ENCODE peak calls at places on chromosomes 5 and 9, in seven cellular contexts. One of them, this sample, is unnamed.

GRCh38 chr5:141816598-141817399 is 61.4 kb downstream of the PCDH1 start:
- DNase-seq in stimulated activated CD4-positive, alpha-beta T cell treated with anti-CD3 and anti-CD28 coated beads, Interleukin-15, amount 100 ng/mL, for 24 hours: no peak
- DNase-seq in bronchial epithelial cell: no peak
- DNase-seq in ecto neural progenitor cell: peak; percentile 61
- DNase-seq in GM10248: no peak
- DNase-seq in omental fat pad: no peak
- DNase-seq in B cell: no peak
- DNase-seq in this sample: no peak

GRCh38 chr5:54820346-54820745 is 165.0 kb downstream of the ESM1 start:
- DNase-seq in stimulated activated CD4-positive, alpha-beta T cell treated with anti-CD3 and anti-CD28 coated beads, Interleukin-15, amount 100 ng/mL, for 24 hours: no peak
- DNase-seq in bronchial epithelial cell: no peak
- DNase-seq in ecto neural progenitor cell: no peak
- DNase-seq in GM10248: no peak
- DNase-seq in omental fat pad: no peak
- DNase-seq in B cell: no peak
- DNase-seq in this sample: peak; percentile 62

GRCh38 chr5:140630296-140630695 is 2.7 kb downstream of the CD14 start:
- DNase-seq in stimulated activated CD4-positive, alpha-beta T cell treated with anti-CD3 and anti-CD28 coated beads, Interleukin-15, amount 100 ng/mL, for 24 hours: no peak
- DNase-seq in bronchial epithelial cell: peak; percentile 35
- DNase-seq in ecto neural progenitor cell: no peak
- DNase-seq in GM10248: no peak
- DNase-seq in omental fat pad: no peak
- DNase-seq in B cell: no peak
- DNase-seq in this sample: no peak

GRCh38 chr9:123020796-123021195 is 12.7 kb upstream of the GPR21 start:
- DNase-seq in stimulated activated CD4-positive, alpha-beta T cell treated with anti-CD3 and anti-CD28 coated beads, Interleukin-15, amount 100 ng/mL, for 24 hours: no peak
- DNase-seq in bronchial epithelial cell: no peak
- DNase-seq in ecto neural progenitor cell: no peak
- DNase-seq in GM10248: no peak
- DNase-seq in omental fat pad: no peak
- DNase-seq in B cell: no peak
- DNase-seq in this sample: peak; percentile 8

GRCh38 chr5:113612060-113612496 is 98.6 kb downstream of the YTHDC2 start:
- DNase-seq in stimulated activated CD4-positive, alpha-beta T cell treated with anti-CD3 and anti-CD28 coated beads, Interleukin-15, amount 100 ng/mL, for 24 hours: no peak
- DNase-seq in bronchial epithelial cell: peak; percentile 57
- DNase-seq in ecto neural progenitor cell: no peak
- DNase-seq in GM10248: peak; percentile 48
- DNase-seq in omental fat pad: no peak
- DNase-seq in B cell: no peak
- DNase-seq in this sample: peak; percentile 31

GRCh38 chr9:22170162-22170932 is 161.2 kb upstream of the CDKN2B start:
- DNase-seq in stimulated activated CD4-positive, alpha-beta T cell treated with anti-CD3 and anti-CD28 coated beads, Interleukin-15, amount 100 ng/mL, for 24 hours: no peak
- DNase-seq in bronchial epithelial cell: peak; percentile 82
- DNase-seq in ecto neural progenitor cell: no peak
- DNase-seq in GM10248: no peak
- DNase-seq in omental fat pad: no peak
- DNase-seq in B cell: no peak
- DNase-seq in this sample: peak; percentile 72

GRCh38 chr9:111034146-111034545 is 4.1 kb downstream of the LPAR1 start:
- DNase-seq in stimulated activated CD4-positive, alpha-beta T cell treated with anti-CD3 and anti-CD28 coated beads, Interleukin-15, amount 100 ng/mL, for 24 hours: no peak
- DNase-seq in bronchial epithelial cell: no peak
- DNase-seq in ecto neural progenitor cell: no peak
- DNase-seq in GM10248: no peak
- DNase-seq in omental fat pad: no peak
- DNase-seq in B cell: no peak
- DNase-seq in this sample: peak; percentile 28

GRCh38 chr5:171425596-171426244 is 6.3 kb downstream of the FGF18 start:
- DNase-seq in stimulated activated CD4-positive, alpha-beta T cell treated with anti-CD3 and anti-CD28 coated beads, Interleukin-15, amount 100 ng/mL, for 24 hours: no peak
- DNase-seq in bronchial epithelial cell: no peak
- DNase-seq in ecto neural progenitor cell: no peak
- DNase-seq in GM10248: no peak
- DNase-seq in omental fat pad: no peak
- DNase-seq in B cell: no peak
- DNase-seq in this sample: no peak

GRCh38 chr9:36189978-36190377 is 743 bp upstream of the CLTA start:
- DNase-seq in stimulated activated CD4-positive, alpha-beta T cell treated with anti-CD3 and anti-CD28 coated beads, Interleukin-15, amount 100 ng/mL, for 24 hours: no peak
- DNase-seq in bronchial epithelial cell: no peak
- DNase-seq in ecto neural progenitor cell: no peak
- DNase-seq in GM10248: no peak
- DNase-seq in omental fat pad: no peak
- DNase-seq in B cell: no peak
- DNase-seq in this sample: no peak

GRCh38 chr9:37760416-37761165 is 7.0 kb downstream of the TRMT10B start:
- DNase-seq in stimulated activated CD4-positive, alpha-beta T cell treated with anti-CD3 and anti-CD28 coated beads, Interleukin-15, amount 100 ng/mL, for 24 hours: no peak
- DNase-seq in bronchial epithelial cell: peak; percentile 69
- DNase-seq in ecto neural progenitor cell: no peak
- DNase-seq in GM10248: no peak
- DNase-seq in omental fat pad: no peak
- DNase-seq in B cell: no peak
- DNase-seq in this sample: peak; percentile 89

GRCh38 chr5:78920604-78921003 is 64.5 kb downstream of the ARSB start:
- DNase-seq in stimulated activated CD4-positive, alpha-beta T cell treated with anti-CD3 and anti-CD28 coated beads, Interleukin-15, amount 100 ng/mL, for 24 hours: no peak
- DNase-seq in bronchial epithelial cell: no peak
- DNase-seq in ecto neural progenitor cell: no peak
- DNase-seq in GM10248: no peak
- DNase-seq in omental fat pad: no peak
- DNase-seq in B cell: no peak
- DNase-seq in this sample: peak; percentile 45

GRCh38 chr9:88378317-88378716 is 9.9 kb upstream of the SPIN1 start:
- DNase-seq in stimulated activated CD4-positive, alpha-beta T cell treated with anti-CD3 and anti-CD28 coated beads, Interleukin-15, amount 100 ng/mL, for 24 hours: no peak
- DNase-seq in bronchial epithelial cell: no peak
- DNase-seq in ecto neural progenitor cell: no peak
- DNase-seq in GM10248: no peak
- DNase-seq in omental fat pad: no peak
- DNase-seq in B cell: no peak
- DNase-seq in this sample: peak; percentile 43

GRCh38 chr5:95884511-95884910 is 62.0 kb upstream of the GLRX start:
- DNase-seq in stimulated activated CD4-positive, alpha-beta T cell treated with anti-CD3 and anti-CD28 coated beads, Interleukin-15, amount 100 ng/mL, for 24 hours: no peak
- DNase-seq in bronchial epithelial cell: no peak
- DNase-seq in ecto neural progenitor cell: no peak
- DNase-seq in GM10248: no peak
- DNase-seq in omental fat pad: no peak
- DNase-seq in B cell: no peak
- DNase-seq in this sample: no peak

GRCh38 chr9:86563350-86563749 is 209.1 kb upstream of the TUT7 start:
- DNase-seq in stimulated activated CD4-positive, alpha-beta T cell treated with anti-CD3 and anti-CD28 coated beads, Interleukin-15, amount 100 ng/mL, for 24 hours: no peak
- DNase-seq in bronchial epithelial cell: peak; percentile 69
- DNase-seq in ecto neural progenitor cell: no peak
- DNase-seq in GM10248: no peak
- DNase-seq in omental fat pad: no peak
- DNase-seq in B cell: no peak
- DNase-seq in this sample: peak; percentile 53

GRCh38 chr5:127801751-127802476 is 98.7 kb downstream of the CCDC192 start:
- DNase-seq in stimulated activated CD4-positive, alpha-beta T cell treated with anti-CD3 and anti-CD28 coated beads, Interleukin-15, amount 100 ng/mL, for 24 hours: no peak
- DNase-seq in bronchial epithelial cell: peak; percentile 65
- DNase-seq in ecto neural progenitor cell: no peak
- DNase-seq in GM10248: no peak
- DNase-seq in omental fat pad: no peak
- DNase-seq in B cell: no peak
- DNase-seq in this sample: peak; percentile 56

GRCh38 chr5:73218552-73219171 is 45.7 kb downstream of the TMEM174 start:
- DNase-seq in stimulated activated CD4-positive, alpha-beta T cell treated with anti-CD3 and anti-CD28 coated beads, Interleukin-15, amount 100 ng/mL, for 24 hours: no peak
- DNase-seq in bronchial epithelial cell: peak; percentile 44
- DNase-seq in ecto neural progenitor cell: no peak
- DNase-seq in GM10248: no peak
- DNase-seq in omental fat pad: no peak
- DNase-seq in B cell: no peak
- DNase-seq in this sample: peak; percentile 57

GRCh38 chr5:115842952-115843351 is 1.2 kb downstream of the AP3S1 start:
- DNase-seq in stimulated activated CD4-positive, alpha-beta T cell treated with anti-CD3 and anti-CD28 coated beads, Interleukin-15, amount 100 ng/mL, for 24 hours: no peak
- DNase-seq in bronchial epithelial cell: no peak
- DNase-seq in ecto neural progenitor cell: no peak
- DNase-seq in GM10248: no peak
- DNase-seq in omental fat pad: no peak
- DNase-seq in B cell: no peak
- DNase-seq in this sample: no peak

GRCh38 chr9:71762900-71763653 is 5.2 kb downstream of the CEMIP2 start:
- DNase-seq in stimulated activated CD4-positive, alpha-beta T cell treated with anti-CD3 and anti-CD28 coated beads, Interleukin-15, amount 100 ng/mL, for 24 hours: no peak
- DNase-seq in bronchial epithelial cell: peak; percentile 83
- DNase-seq in ecto neural progenitor cell: no peak
- DNase-seq in GM10248: no peak
- DNase-seq in omental fat pad: no peak
- DNase-seq in B cell: no peak
- DNase-seq in this sample: peak; percentile 67

GRCh38 chr5:18102733-18103132 is 468.5 kb downstream of the TAF11L14 start:
- DNase-seq in stimulated activated CD4-positive, alpha-beta T cell treated with anti-CD3 and anti-CD28 coated beads, Interleukin-15, amount 100 ng/mL, for 24 hours: no peak
- DNase-seq in bronchial epithelial cell: no peak
- DNase-seq in ecto neural progenitor cell: no peak
- DNase-seq in GM10248: no peak
- DNase-seq in omental fat pad: no peak
- DNase-seq in B cell: no peak
- DNase-seq in this sample: no peak

GRCh38 chr5:13814293-13814692 is 130.2 kb downstream of the DNAH5 start:
- DNase-seq in stimulated activated CD4-positive, alpha-beta T cell treated with anti-CD3 and anti-CD28 coated beads, Interleukin-15, amount 100 ng/mL, for 24 hours: no peak
- DNase-seq in bronchial epithelial cell: peak; percentile 39
- DNase-seq in ecto neural progenitor cell: no peak
- DNase-seq in GM10248: no peak
- DNase-seq in omental fat pad: no peak
- DNase-seq in B cell: no peak
- DNase-seq in this sample: no peak

GRCh38 chr5:74389531-74390305 is 250.8 kb downstream of the ENC1 start:
- DNase-seq in stimulated activated CD4-positive, alpha-beta T cell treated with anti-CD3 and anti-CD28 coated beads, Interleukin-15, amount 100 ng/mL, for 24 hours: no peak
- DNase-seq in bronchial epithelial cell: peak; percentile 67
- DNase-seq in ecto neural progenitor cell: no peak
- DNase-seq in GM10248: no peak
- DNase-seq in omental fat pad: no peak
- DNase-seq in B cell: no peak
- DNase-seq in this sample: no peak

GRCh38 chr9:112867275-112867991 is 23.2 kb downstream of the SLC46A2 start:
- DNase-seq in stimulated activated CD4-positive, alpha-beta T cell treated with anti-CD3 and anti-CD28 coated beads, Interleukin-15, amount 100 ng/mL, for 24 hours: peak; percentile 47
- DNase-seq in bronchial epithelial cell: peak; percentile 87
- DNase-seq in ecto neural progenitor cell: no peak
- DNase-seq in GM10248: peak; percentile 53
- DNase-seq in omental fat pad: no peak
- DNase-seq in B cell: no peak
- DNase-seq in this sample: peak; percentile 83

GRCh38 chr9:123360161-123361085 is 4.4 kb downstream of the CRB2 start:
- DNase-seq in stimulated activated CD4-positive, alpha-beta T cell treated with anti-CD3 and anti-CD28 coated beads, Interleukin-15, amount 100 ng/mL, for 24 hours: peak; percentile 49
- DNase-seq in bronchial epithelial cell: no peak
- DNase-seq in ecto neural progenitor cell: peak; percentile 99
- DNase-seq in GM10248: peak; percentile 84
- DNase-seq in omental fat pad: peak; percentile 44
- DNase-seq in B cell: peak; percentile 65
- DNase-seq in this sample: no peak

GRCh38 chr5:400282-401215 is 42.4 kb upstream of the EXOC3 start:
- DNase-seq in stimulated activated CD4-positive, alpha-beta T cell treated with anti-CD3 and anti-CD28 coated beads, Interleukin-15, amount 100 ng/mL, for 24 hours: no peak
- DNase-seq in bronchial epithelial cell: no peak
- DNase-seq in ecto neural progenitor cell: peak; percentile 34
- DNase-seq in GM10248: peak; percentile 21
- DNase-seq in omental fat pad: no peak
- DNase-seq in B cell: no peak
- DNase-seq in this sample: no peak